ENCODE peak calls at places on chromosomes 12 and 14, in ten cellular contexts. One of them, this sample, is unnamed.

GRCh38 chr12:125072496-125072895 is 7.3 kb downstream of the AACS start:
- DNase-seq in right lobe of liver: no peak
- DNase-seq in fibroblast of lung: no peak
- DNase-seq in bronchial epithelial cell: no peak
- DNase-seq in MM.1S: no peak
- DNase-seq in neural progenitor cell: no peak
- DNase-seq in HL-60: no peak
- DNase-seq in testis: no peak
- DNase-seq in GM06990: no peak
- DNase-seq in upper lobe of right lung: no peak
- DNase-seq in this sample: no peak

GRCh38 chr12:68939500-68939899 is 6.5 kb upstream of the CPM start:
- DNase-seq in GM06990: no peak
- DNase-seq in testis: no peak
- DNase-seq in neural progenitor cell: no peak
- DNase-seq in right lobe of liver: no peak
- DNase-seq in bronchial epithelial cell: no peak
- DNase-seq in MM.1S: no peak
- DNase-seq in fibroblast of lung: no peak
- DNase-seq in upper lobe of right lung: no peak
- DNase-seq in HL-60: no peak
- DNase-seq in this sample: no peak

GRCh38 chr14:60968671-60969070 is 12.2 kb downstream of the TRMT5 start:
- DNase-seq in GM06990: no peak
- DNase-seq in neural progenitor cell: no peak
- DNase-seq in bronchial epithelial cell: peak; percentile 77
- DNase-seq in testis: no peak
- DNase-seq in upper lobe of right lung: no peak
- DNase-seq in right lobe of liver: no peak
- DNase-seq in fibroblast of lung: no peak
- DNase-seq in MM.1S: no peak
- DNase-seq in HL-60: no peak
- DNase-seq in this sample: no peak

GRCh38 chr12:67442347-67442841 is 173.2 kb downstream of the CAND1 start:
- DNase-seq in upper lobe of right lung: no peak
- DNase-seq in neural progenitor cell: no peak
- DNase-seq in bronchial epithelial cell: no peak
- DNase-seq in fibroblast of lung: no peak
- DNase-seq in right lobe of liver: peak; percentile 76
- DNase-seq in testis: peak; percentile 23
- DNase-seq in GM06990: no peak
- DNase-seq in HL-60: no peak
- DNase-seq in MM.1S: no peak
- DNase-seq in this sample: no peak

GRCh38 chr12:104921340-104921739 is 36.8 kb downstream of the SLC41A2 start:
- DNase-seq in right lobe of liver: no peak
- DNase-seq in fibroblast of lung: no peak
- DNase-seq in HL-60: no peak
- DNase-seq in GM06990: no peak
- DNase-seq in testis: no peak
- DNase-seq in neural progenitor cell: no peak
- DNase-seq in MM.1S: no peak
- DNase-seq in bronchial epithelial cell: no peak
- DNase-seq in upper lobe of right lung: no peak
- DNase-seq in this sample: no peak

GRCh38 chr12:29882771-29883315 is 99.1 kb upstream of the TMTC1 start:
- DNase-seq in GM06990: no peak
- DNase-seq in HL-60: no peak
- DNase-seq in testis: no peak
- DNase-seq in fibroblast of lung: no peak
- DNase-seq in right lobe of liver: no peak
- DNase-seq in bronchial epithelial cell: no peak
- DNase-seq in upper lobe of right lung: no peak
- DNase-seq in MM.1S: no peak
- DNase-seq in neural progenitor cell: no peak
- DNase-seq in this sample: no peak

GRCh38 chr12:111886662-111887545 is 44.9 kb downstream of the MAPKAPK5 start:
- DNase-seq in right lobe of liver: no peak
- DNase-seq in fibroblast of lung: no peak
- DNase-seq in neural progenitor cell: no peak
- DNase-seq in MM.1S: no peak
- DNase-seq in HL-60: no peak
- DNase-seq in GM06990: no peak
- DNase-seq in upper lobe of right lung: no peak
- DNase-seq in testis: no peak
- DNase-seq in bronchial epithelial cell: no peak
- DNase-seq in this sample: no peak

GRCh38 chr12:99618657-99619056 is 28.9 kb upstream of the GARIN6 start:
- DNase-seq in fibroblast of lung: peak; percentile 58
- DNase-seq in neural progenitor cell: no peak
- DNase-seq in upper lobe of right lung: no peak
- DNase-seq in GM06990: no peak
- DNase-seq in bronchial epithelial cell: no peak
- DNase-seq in HL-60: no peak
- DNase-seq in testis: no peak
- DNase-seq in right lobe of liver: no peak
- DNase-seq in MM.1S: no peak
- DNase-seq in this sample: no peak

GRCh38 chr14:65832431-65833253 is 420.1 kb downstream of the FUT8 start:
- DNase-seq in testis: peak; percentile 36
- DNase-seq in GM06990: no peak
- DNase-seq in upper lobe of right lung: no peak
- DNase-seq in neural progenitor cell: peak; percentile 68
- DNase-seq in bronchial epithelial cell: no peak
- DNase-seq in right lobe of liver: no peak
- DNase-seq in HL-60: no peak
- DNase-seq in MM.1S: no peak
- DNase-seq in fibroblast of lung: peak; percentile 11
- DNase-seq in this sample: no peak

GRCh38 chr14:100069161-100069800 is 4.1 kb downstream of the EVL start:
- DNase-seq in right lobe of liver: no peak
- DNase-seq in bronchial epithelial cell: no peak
- DNase-seq in GM06990: no peak
- DNase-seq in HL-60: no peak
- DNase-seq in MM.1S: no peak
- DNase-seq in upper lobe of right lung: no peak
- DNase-seq in neural progenitor cell: no peak
- DNase-seq in fibroblast of lung: no peak
- DNase-seq in testis: no peak
- DNase-seq in this sample: no peak

DNA sequence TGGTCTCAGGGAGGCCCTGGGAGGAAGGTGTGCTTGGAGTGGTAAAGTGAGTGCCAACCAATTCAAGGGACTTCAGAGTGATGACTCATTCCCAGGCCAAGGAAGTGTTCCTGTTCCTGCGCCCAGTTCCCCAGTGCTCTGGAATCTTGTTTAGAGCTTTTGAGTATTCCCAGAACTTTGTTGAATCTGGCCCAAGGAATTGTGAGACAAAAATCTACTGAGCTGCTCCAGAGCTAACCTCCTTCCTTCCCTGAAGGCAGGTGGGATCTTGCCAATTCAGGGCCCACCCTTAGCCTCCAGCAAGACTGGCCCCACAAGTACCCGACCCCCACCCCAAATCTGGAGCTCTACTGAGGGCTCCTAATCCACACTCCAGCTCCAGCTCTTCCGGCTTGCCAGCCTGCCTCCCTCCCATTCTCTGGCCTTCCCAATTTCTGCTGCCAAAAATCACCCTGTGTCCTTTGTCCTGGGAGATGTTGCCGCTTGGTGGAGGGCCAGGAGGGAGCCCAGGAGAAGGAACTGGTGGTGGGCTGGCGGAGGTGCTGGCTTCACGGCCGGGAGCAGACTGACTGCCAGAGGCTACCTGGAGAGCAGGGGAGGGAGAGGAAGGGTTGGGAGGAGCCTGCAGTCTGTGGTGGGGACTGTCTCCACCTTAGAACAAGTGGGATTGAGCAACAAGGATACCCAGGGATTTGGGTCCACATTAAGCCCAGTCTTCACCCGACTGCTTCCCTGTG is 2.0 kb upstream of the ATN1 start:
- DNase-seq in testis: peak; percentile 75
- DNase-seq in GM06990: no peak
- DNase-seq in fibroblast of lung: peak; percentile 96
- DNase-seq in HL-60: no peak
- DNase-seq in neural progenitor cell: peak; percentile 77
- DNase-seq in bronchial epithelial cell: peak; percentile 87
- DNase-seq in right lobe of liver: peak; percentile 87
- DNase-seq in upper lobe of right lung: peak; percentile 82
- DNase-seq in MM.1S: no peak
- DNase-seq in this sample: peak; percentile 95
- H3K4me3 ChIP-seq in testis: no peak overlapping the region
- H3K4me3 ChIP-seq in GM06990: no peak overlapping the region
- H3K4me3 ChIP-seq in fibroblast of lung: peak overlapping the region; percentile 84
- H3K4me3 ChIP-seq in HL-60: no peak overlapping the region
- H3K4me3 ChIP-seq in neural progenitor cell: peak overlapping the region; percentile 91
- H3K4me3 ChIP-seq in bronchial epithelial cell: peak overlapping the region; percentile 20
- H3K4me3 ChIP-seq in right lobe of liver: peak overlapping the region; percentile 12
- H3K4me3 ChIP-seq in upper lobe of right lung: peak overlapping the region; percentile 84
- H3K4me3 ChIP-seq in MM.1S: no peak overlapping the region
- H3K4me3 ChIP-seq in this sample: peak overlapping the region; percentile 85

DNA sequence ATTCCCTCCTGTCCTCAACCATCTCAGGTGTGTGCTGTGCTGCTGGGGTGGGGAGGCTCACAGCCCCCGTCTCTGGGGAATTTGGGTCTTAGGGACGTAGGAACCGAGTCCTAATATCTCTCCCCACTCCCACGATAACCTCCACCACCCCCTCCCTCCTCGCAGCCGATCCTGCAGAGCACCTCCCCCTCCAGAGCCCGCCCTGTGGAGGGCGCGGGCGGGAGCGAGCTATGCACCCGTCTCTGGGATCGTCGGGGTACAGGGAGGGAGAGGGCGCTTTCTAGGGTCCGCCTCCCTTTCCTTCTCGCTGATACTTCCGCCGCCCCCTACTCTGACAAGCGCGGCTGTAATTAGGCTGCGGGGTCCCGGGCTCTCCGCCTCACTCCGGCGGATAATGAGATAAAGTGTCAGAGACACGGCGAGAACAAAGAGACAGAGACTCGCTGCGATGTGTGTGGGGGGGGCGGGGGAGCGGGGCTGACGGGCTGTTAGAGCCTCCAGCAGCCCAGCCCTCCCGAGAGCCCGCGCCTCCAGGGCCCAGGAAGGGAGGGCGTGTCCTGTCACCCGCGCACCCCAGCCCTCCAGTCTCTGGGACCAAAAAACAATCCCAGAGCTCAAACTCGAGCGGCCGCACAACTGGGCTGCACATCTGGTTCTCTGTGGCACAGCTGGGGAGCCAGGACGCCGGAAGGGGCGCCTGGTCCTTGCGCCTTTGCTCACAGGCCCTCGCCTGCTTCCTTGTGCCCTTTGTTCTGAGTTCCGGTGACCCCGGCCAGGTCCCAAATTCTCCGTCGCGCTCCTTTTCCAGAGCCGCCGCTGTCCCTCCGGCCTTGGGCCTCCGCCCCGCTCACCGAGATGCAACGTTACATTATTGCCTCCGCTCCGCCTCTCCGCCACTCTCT is 8.7 kb downstream of the SHMT2 start:
- DNase-seq in MM.1S: no peak
- DNase-seq in fibroblast of lung: no peak
- DNase-seq in upper lobe of right lung: peak; percentile 64
- DNase-seq in testis: no peak
- DNase-seq in GM06990: peak; percentile 51
- DNase-seq in right lobe of liver: no peak
- DNase-seq in neural progenitor cell: peak; percentile 76
- DNase-seq in bronchial epithelial cell: no peak
- DNase-seq in HL-60: no peak
- DNase-seq in this sample: peak; percentile 85
- H3K27me3 ChIP-seq in MM.1S: peaks cover 37% of the 10 kb centered on the region
- H3K27me3 ChIP-seq in fibroblast of lung: peaks cover 16% of the 10 kb centered on the region
- H3K27me3 ChIP-seq in upper lobe of right lung: peaks cover 66% of the 10 kb centered on the region
- H3K27me3 ChIP-seq in testis: no peaks in the 10 kb centered on the region
- H3K27me3 ChIP-seq in GM06990: peaks cover 7% of the 10 kb centered on the region
- H3K27me3 ChIP-seq in right lobe of liver: peaks cover 7% of the 10 kb centered on the region
- H3K27me3 ChIP-seq in neural progenitor cell: peaks cover 87% of the 10 kb centered on the region
- H3K27me3 ChIP-seq in bronchial epithelial cell: peaks cover 6% of the 10 kb centered on the region
- H3K27me3 ChIP-seq in HL-60: peaks cover 23% of the 10 kb centered on the region
- H3K27me3 ChIP-seq in this sample: peaks cover 39% of the 10 kb centered on the region

GRCh38 chr12:56257491-56258067 is 605 bp downstream of the ANKRD52 start:
- DNase-seq in upper lobe of right lung: no peak
- DNase-seq in right lobe of liver: no peak
- DNase-seq in HL-60: no peak
- DNase-seq in bronchial epithelial cell: peak; percentile 44
- DNase-seq in GM06990: no peak
- DNase-seq in neural progenitor cell: peak; percentile 78
- DNase-seq in testis: peak; percentile 37
- DNase-seq in fibroblast of lung: peak; percentile 46
- DNase-seq in MM.1S: no peak
- DNase-seq in this sample: peak; percentile 91
- TF ChIP-seq CTCF in upper lobe of right lung: no peak
- TF ChIP-seq CTCF in right lobe of liver: no peak
- TF ChIP-seq CTCF in HL-60: no peak
- TF ChIP-seq CTCF in bronchial epithelial cell: peak; percentile 24
- TF ChIP-seq CTCF in GM06990: peak; percentile 5
- TF ChIP-seq CTCF in neural progenitor cell: peak; percentile 31
- TF ChIP-seq CTCF in testis: no peak
- TF ChIP-seq CTCF in fibroblast of lung: no peak
- TF ChIP-seq CTCF in MM.1S: no peak
- TF ChIP-seq CTCF in this sample: no peak

GRCh38 chr12:116594325-116595038 is 35.3 kb downstream of the MAP1LC3B2 start:
- DNase-seq in fibroblast of lung: no peak
- DNase-seq in MM.1S: no peak
- DNase-seq in upper lobe of right lung: peak; percentile 80
- DNase-seq in HL-60: no peak
- DNase-seq in neural progenitor cell: no peak
- DNase-seq in GM06990: peak; percentile 47
- DNase-seq in bronchial epithelial cell: no peak
- DNase-seq in testis: no peak
- DNase-seq in right lobe of liver: peak; percentile 56
- DNase-seq in this sample: no peak
- H3K4me3 ChIP-seq in fibroblast of lung: no peak overlapping the region
- H3K4me3 ChIP-seq in MM.1S: no peak overlapping the region
- H3K4me3 ChIP-seq in upper lobe of right lung: no peak overlapping the region
- H3K4me3 ChIP-seq in HL-60: no peak overlapping the region
- H3K4me3 ChIP-seq in neural progenitor cell: no peak overlapping the region
- H3K4me3 ChIP-seq in GM06990: no peak overlapping the region
- H3K4me3 ChIP-seq in bronchial epithelial cell: no peak overlapping the region
- H3K4me3 ChIP-seq in testis: no peak overlapping the region
- H3K4me3 ChIP-seq in right lobe of liver: no peak overlapping the region
- H3K4me3 ChIP-seq in this sample: no peak overlapping the region

This sample was measured in osteoblast.